ENCODE peak calls at places on chromosomes 7 and 10, in four cellular contexts. G is naive thymus-derived CD4-positive, alpha-beta T cell; R is CD8-positive, alpha-beta T cell; H is lower lobe of right lung. J is an unnamed sample.

GRCh38 chr7:88759216-88759955 is at the start of gene ZNF804B:
- DNase-seq in G (no peak), R (no peak), H (no peak), J (peak; percentile 29)

GRCh38 chr7:69906309-69906995 is 308.2 kb downstream of the AUTS2 start:
- DNase-seq in G (no peak), R (no peak), H (no peak), J (no peak)

GRCh38 chr7:19665399-19666008 is 43.3 kb downstream of the POLR1F start:
- DNase-seq in G (no peak), R (no peak), H (no peak), J (no peak)

GRCh38 chr10:17536221-17536620 is 81.0 kb downstream of the HACD1 start:
- DNase-seq in G (no peak), R (no peak), H (no peak), J (no peak)

GRCh38 chr7:13979671-13980438 is 9.6 kb downstream of the ETV1 start:
- DNase-seq in G (no peak), R (no peak), H (no peak), J (no peak)

GRCh38 chr7:69147631-69148030 is 450.6 kb upstream of the AUTS2 start:
- DNase-seq in G (no peak), R (no peak), H (no peak), J (no peak)

GRCh38 chr7:138002828-138003189 is 923 bp upstream of the CREB3L2 start:
- DNase-seq in G (no peak), R (no peak), H (no peak), J (no peak)

GRCh38 chr7:21704362-21704761 is 161.5 kb downstream of the DNAH11 start:
- DNase-seq in G (no peak), R (no peak), H (no peak), J (no peak)

GRCh38 chr10:5840314-5841307 is 27.4 kb upstream of the GDI2 start:
- DNase-seq in G (no peak), R (no peak), H (no peak), J (no peak)

GRCh38 chr10:130771491-130771890 is 540.0 kb downstream of the TCERG1L start:
- DNase-seq in G (no peak), R (no peak), H (no peak), J (peak; percentile 19)

GRCh38 chr7:27863866-27864265 is 123.9 kb downstream of the TAX1BP1 start:
- DNase-seq in G (no peak), R (no peak), H (no peak), J (no peak)

GRCh38 chr10:97307441-97307840 is 11.6 kb upstream of the FRAT1 start:
- DNase-seq in G (no peak), R (no peak), H (no peak), J (no peak)

GRCh38 chr7:150378115-150378852 is 846 bp upstream of the ZNF775 start:
- DNase-seq in G (peak; percentile 38), R (no peak), H (no peak), J (no peak)

GRCh38 chr7:39592586-39592985 is 26.4 kb downstream of the YAE1 start:
- DNase-seq in G (no peak), R (no peak), H (no peak), J (no peak)

GRCh38 chr7:152148706-152149105 is 123.2 kb downstream of the GALNT11 start:
- DNase-seq in G (no peak), R (no peak), H (no peak), J (no peak)

GRCh38 chr7:44292418-44292817 is 33.0 kb downstream of the CAMK2B start:
- DNase-seq in G (no peak), R (no peak), H (no peak), J (no peak)

GRCh38 chr10:86225098-86225782 is 141.4 kb downstream of the GRID1 start:
- DNase-seq in G (no peak), R (no peak), H (peak; percentile 16), J (no peak)

GRCh38 chr10:33376976-33377657 is 42.6 kb upstream of the NRP1 start:
- DNase-seq in G (no peak), R (no peak), H (no peak), J (no peak)

GRCh38 chr7:144388950-144389349 is 14.5 kb downstream of the NOBOX start:
- DNase-seq in G (no peak), R (no peak), H (no peak), J (no peak)

GRCh38 chr10:132057191-132057681 is 8.5 kb upstream of the JAKMIP3 start:
- DNase-seq in G (no peak), R (no peak), H (no peak), J (no peak)

GRCh38 chr10:13106387-13106786 is 6.4 kb downstream of the OPTN start:
- DNase-seq in G (no peak), R (no peak), H (no peak), J (no peak)
- H3K4me1 ChIP-seq in G (peaks cover 63% of the 10 kb centered on the region), R (peaks cover 44% of the 10 kb centered on the region), H (peaks cover 14% of the 10 kb centered on the region), J (peaks cover 12% of the 10 kb centered on the region)

DNA sequence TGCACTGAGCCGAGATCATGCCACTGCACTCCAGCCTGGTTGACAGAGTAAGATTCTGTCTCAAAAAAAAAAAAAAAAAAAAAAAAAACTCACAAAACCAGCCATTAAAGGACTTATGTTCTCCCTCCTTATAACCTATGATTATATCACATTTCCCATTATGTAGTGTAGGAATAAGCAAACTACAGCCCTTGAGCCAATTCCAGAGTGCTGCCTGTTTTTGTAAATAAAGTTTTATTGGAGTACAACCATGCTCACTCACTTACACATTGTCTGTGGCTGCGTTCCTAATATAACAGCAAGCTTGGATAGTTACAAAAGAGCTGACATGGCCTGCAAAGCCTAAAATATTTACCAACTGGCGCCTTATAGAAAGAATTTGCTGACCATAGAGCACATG is 72.7 kb upstream of the ARID5B start:
- DNase-seq in G (no peak), R (no peak), H (no peak), J (no peak)
- H3K36me3 ChIP-seq in G (no peaks in the 10 kb centered on the region), R (no peaks in the 10 kb centered on the region), H (no peaks in the 10 kb centered on the region), J (no peaks in the 10 kb centered on the region)

GRCh38 chr10:47406548-47406869 is 22.4 kb upstream of the ZNF488 start:
- DNase-seq in G (no peak), R (no peak), H (no peak), J (no peak)
- H3K27ac ChIP-seq in G (no peak overlapping the region), R (no peak overlapping the region), H (no peak overlapping the region), J (peak overlapping the region; percentile 70)

DNA sequence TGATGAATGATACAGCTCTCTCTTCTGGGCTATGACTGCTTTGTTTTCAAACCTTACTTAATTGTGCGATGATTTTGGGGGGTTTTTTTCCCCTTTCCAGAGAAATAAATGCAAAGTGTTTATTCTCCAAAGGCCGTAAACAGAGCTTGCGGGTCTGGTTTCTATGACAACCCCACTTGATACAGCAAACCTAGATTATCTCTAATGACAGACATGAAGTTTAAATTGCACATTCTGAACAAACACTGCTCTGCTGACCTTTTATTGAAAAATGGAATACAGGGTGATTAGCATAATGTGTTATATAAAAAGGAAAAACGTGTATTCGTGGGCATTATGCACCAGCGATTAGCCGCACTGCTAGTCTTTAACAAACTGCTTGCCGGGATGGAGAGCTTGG is 78.3 kb upstream of the NANOS1 start:
- DNase-seq in G (no peak), R (no peak), H (no peak), J (no peak)
- H3K4me1 ChIP-seq in G (no peaks in the 10 kb centered on the region), R (no peaks in the 10 kb centered on the region), H (no peaks in the 10 kb centered on the region), J (peaks cover 14% of the 10 kb centered on the region)

DNA sequence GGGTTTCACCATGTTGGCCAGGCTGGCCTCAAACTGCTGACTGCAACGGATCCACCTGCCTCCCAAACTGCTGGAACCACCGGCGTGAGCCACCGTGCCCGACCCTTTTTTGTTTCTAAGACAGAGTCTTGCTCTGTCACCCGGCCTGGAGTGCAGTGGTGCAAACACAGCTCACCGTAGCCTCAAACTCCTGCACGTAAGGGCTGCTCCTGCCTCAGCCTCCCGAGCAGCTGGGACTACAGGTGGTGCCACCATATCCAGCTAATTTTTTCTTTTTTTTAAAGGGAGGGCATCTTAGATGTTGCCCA is 36.4 kb downstream of the ADAP1 start:
- DNase-seq in G (no peak), R (no peak), H (peak; percentile 23), J (peak; percentile 30)
- H3K36me3 ChIP-seq in G (no peaks in the 10 kb centered on the region), R (no peaks in the 10 kb centered on the region), H (peaks cover 4% of the 10 kb centered on the region), J (no peaks in the 10 kb centered on the region)

DNA sequence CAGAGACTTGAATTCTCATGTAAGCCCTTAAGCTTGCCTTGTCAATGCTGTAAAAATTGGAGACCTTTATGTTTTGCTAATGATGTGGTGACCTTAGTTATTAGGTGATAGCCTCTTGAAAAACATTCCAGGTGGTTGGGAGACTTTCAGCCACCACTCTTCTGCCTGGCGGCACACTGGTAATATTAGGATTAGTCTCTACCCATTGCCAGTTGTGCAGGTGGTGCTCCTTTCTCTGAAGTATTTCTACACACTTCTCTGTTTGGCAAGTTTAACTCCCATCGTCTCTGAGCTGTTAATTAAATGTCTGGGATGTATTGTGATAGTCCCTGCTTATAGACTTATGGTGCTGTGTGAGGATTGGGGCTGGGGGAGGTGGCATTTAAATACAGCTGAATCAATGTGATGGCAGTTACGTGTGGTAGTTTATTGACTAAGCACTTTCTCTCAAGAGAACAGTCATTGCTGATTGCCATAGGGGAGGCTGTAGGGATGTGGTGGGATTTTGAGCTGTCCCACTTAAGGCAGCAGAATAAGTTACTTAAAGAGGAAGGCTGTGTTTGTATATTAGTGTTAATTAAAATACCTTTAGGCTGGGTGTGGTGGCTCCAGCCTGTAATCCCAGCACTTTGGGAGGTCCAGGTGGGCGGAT is 61.7 kb downstream of the DAGLB start:
- DNase-seq in G (no peak), R (no peak), H (no peak), J (no peak)
- H3K27ac ChIP-seq in G (no peak overlapping the region), R (no peak overlapping the region), H (peak overlapping the region; percentile 74), J (peak overlapping the region; percentile 94)

GRCh38 chr7:108420482-108420908 is 35.7 kb downstream of the NRCAM start:
- DNase-seq in G (no peak), R (no peak), H (no peak), J (no peak)

GRCh38 chr7:108424013-108424412 is 32.2 kb downstream of the NRCAM start:
- DNase-seq in G (no peak), R (no peak), H (no peak), J (no peak)

GRCh38 chr7:108421720-108422331 is 34.4 kb downstream of the NRCAM start:
- DNase-seq in G (no peak), R (no peak), H (no peak), J (no peak)

GRCh38 chr7:108425876-108426275 is 30.4 kb downstream of the NRCAM start:
- DNase-seq in G (no peak), R (no peak), H (no peak), J (no peak)

GRCh38 chr7:108423089-108423989 is 32.9 kb downstream of the NRCAM start:
- DNase-seq in G (no peak), R (no peak), H (no peak), J (no peak)
- H3K4me1 ChIP-seq in G (no peaks in the 10 kb centered on the region), R (no peaks in the 10 kb centered on the region), H (no peaks in the 10 kb centered on the region), J (no peaks in the 10 kb centered on the region)